ENCODE peak calls at places on chromosome 10, in eight cellular contexts. W is ecto neural progenitor cell; K is GM12891; L is PC-9; G is activated CD4-positive, alpha-beta T cell treated with anti-CD3 and anti-CD28 coated beads for 48 hours; B is effector CD4-positive, alpha-beta T cell; Z is CD4-positive, alpha-beta T cell; J is cerebellar cortex. Y is an unnamed sample.

GRCh38 chr10:110042181-110042580 is 34.4 kb downstream of the ADD3 start:
- DNase-seq in Z (no peak), W (no peak), L (no peak), J (no peak), G (no peak), K (no peak), B (no peak), Y (no peak)

GRCh38 chr10:114879541-114880158 is 58.1 kb downstream of the FHIP2A start:
- DNase-seq in B (no peak), L (no peak), Z (peak; percentile 11), J (peak; percentile 18), G (peak; percentile 57), K (peak; percentile 29), W (peak; percentile 63), Y (peak; percentile 33)

GRCh38 chr10:21314234-21314633 is 211.2 kb downstream of the SKIDA1 start:
- DNase-seq in L (no peak), J (peak; percentile 63), K (no peak), B (no peak), G (no peak), Z (no peak), W (no peak), Y (no peak)

GRCh38 chr10:6918305-6918704 is 338.2 kb upstream of the PRKCQ start:
- DNase-seq in L (no peak), K (no peak), W (peak; percentile 57), B (peak; percentile 54), J (no peak), G (peak; percentile 85), Z (peak; percentile 49), Y (no peak)

GRCh38 chr10:2929859-2930258 is 137.5 kb upstream of the PFKP start:
- DNase-seq in G (no peak), J (no peak), L (no peak), K (no peak), Z (no peak), B (no peak), W (no peak), Y (no peak)

GRCh38 chr10:110421512-110422138 is 76.1 kb upstream of the DUSP5 start:
- DNase-seq in L (no peak), J (no peak), Z (no peak), W (no peak), G (no peak), K (no peak), B (no peak), Y (no peak)

GRCh38 chr10:59839576-59839975 is 66.8 kb downstream of the CCDC6 start:
- DNase-seq in B (no peak), J (no peak), L (no peak), W (no peak), K (no peak), G (no peak), Z (no peak), Y (no peak)

GRCh38 chr10:3330687-3331086 is 158.1 kb upstream of the PITRM1 start:
- DNase-seq in J (no peak), W (no peak), K (no peak), G (peak; percentile 9), L (no peak), B (no peak), Z (no peak), Y (no peak)

GRCh38 chr10:133278577-133279265 is 2.1 kb upstream of the ADAM8 start:
- DNase-seq in Z (peak; percentile 63), J (no peak), K (peak; percentile 86), G (peak; percentile 50), W (no peak), B (peak; percentile 62), L (peak; percentile 88), Y (no peak)

GRCh38 chr10:114025610-114026130 is 18.0 kb upstream of the ADRB1 start:
- DNase-seq in B (no peak), J (no peak), G (no peak), K (no peak), W (no peak), Z (no peak), L (no peak), Y (no peak)

GRCh38 chr10:132877473-132877872 is 64.9 kb downstream of the CFAP46 start:
- DNase-seq in L (no peak), G (no peak), K (no peak), W (no peak), B (no peak), J (no peak), Z (no peak), Y (no peak)

GRCh38 chr10:50590935-50591334 is 32.8 kb downstream of the SGMS1 start:
- DNase-seq in J (no peak), W (no peak), K (no peak), Z (no peak), L (no peak), G (no peak), B (no peak), Y (no peak)

GRCh38 chr10:32851301-32851700 is 106.7 kb downstream of the ITGB1 start:
- DNase-seq in J (no peak), Z (no peak), B (no peak), K (no peak), G (no peak), W (no peak), L (no peak), Y (no peak)

GRCh38 chr10:128457136-128457535 is 330.9 kb upstream of the MKI67 start:
- DNase-seq in L (no peak), G (no peak), J (no peak), K (no peak), W (no peak), B (no peak), Z (no peak), Y (no peak)

GRCh38 chr10:72173267-72173634 is 42.6 kb upstream of the ANAPC16 start:
- DNase-seq in W (no peak), Z (no peak), B (no peak), L (no peak), K (no peak), G (no peak), J (no peak), Y (no peak)

GRCh38 chr10:132223156-132223590 is 36.4 kb downstream of the DPYSL4 start:
- DNase-seq in Z (peak; percentile 59), K (peak; percentile 78), G (peak; percentile 84), L (peak; percentile 58), B (peak; percentile 34), W (peak; percentile 90), J (peak; percentile 82), Y (peak; percentile 85)

GRCh38 chr10:11026761-11027160 is 9.1 kb downstream of the CELF2 start:
- DNase-seq in K (no peak), W (no peak), G (no peak), B (no peak), L (no peak), J (no peak), Z (no peak), Y (no peak)

GRCh38 chr10:11546581-11546980 is 64.9 kb downstream of the USP6NL start:
- DNase-seq in Z (no peak), B (no peak), W (no peak), G (no peak), L (peak; percentile 39), J (no peak), K (no peak), Y (no peak)